ENCODE peak calls at places on chromosomes 1 and 21, in six cellular contexts. G is Kasumi-1; T is NCI-H1092; M is A172; W is AG04449; I is stimulated activated CD4-positive, alpha-beta T cell treated with anti-CD3 and anti-CD28 coated beads, Interleukin-4, amount 100 ng/mL, for 1 hour. Q is an unnamed sample.
A peak's percentile ranks its signal among the peaks of the same experiment; 100 is the strongest.

GRCh38 chr1:178664278-178664677 is 60.8 kb upstream of the RALGPS2 start:
- DNase-seq in W (no peak), G (peak; percentile 32), M (no peak), I (no peak), T (no peak), Q (no peak)

GRCh38 chr21:45034556-45035476 is 39.6 kb upstream of the ADARB1 start:
- DNase-seq in W (no peak), I (no peak), T (no peak), M (no peak), G (no peak), Q (no peak)

GRCh38 chr1:182357913-182358312 is 33.7 kb downstream of the GLUL start:
- DNase-seq in W (no peak), I (no peak), T (peak; percentile 60), G (no peak), M (no peak), Q (no peak)

GRCh38 chr21:21612446-21612845 is 614.2 kb downstream of the NCAM2 start:
- DNase-seq in G (peak; percentile 35), T (no peak), M (peak; percentile 19), W (peak; percentile 67), I (no peak), Q (no peak)

GRCh38 chr1:228091084-228091483 is 8.6 kb downstream of the ARF1 start:
- DNase-seq in M (no peak), I (no peak), W (no peak), G (no peak), T (no peak), Q (no peak)

GRCh38 chr1:167467126-167467725 is 51.1 kb downstream of the CD247 start:
- DNase-seq in W (no peak), M (peak; percentile 22), T (no peak), I (no peak), G (no peak), Q (no peak)

GRCh38 chr1:225343618-225344017 is 84.2 kb downstream of the LBR start:
- DNase-seq in I (no peak), G (peak; percentile 93), M (peak; percentile 14), W (no peak), T (no peak), Q (no peak)

GRCh38 chr1:44602675-44603610 is 71.3 kb downstream of the TMEM53 start:
- DNase-seq in T (peak; percentile 70), I (no peak), W (no peak), M (no peak), G (no peak), Q (no peak)

GRCh38 chr1:10195570-10195969 is 14.8 kb upstream of the KIF1B start:
- DNase-seq in I (no peak), G (no peak), M (peak; percentile 18), W (no peak), T (no peak), Q (no peak)

GRCh38 chr1:98468111-98468717 is 193.3 kb upstream of the SNX7 start:
- DNase-seq in G (peak; percentile 49), I (no peak), W (peak; percentile 21), T (peak; percentile 29), M (peak; percentile 46), Q (peak; percentile 11)

GRCh38 chr21:17359781-17360180 is 153.1 kb upstream of the CXADR start:
- DNase-seq in T (no peak), W (no peak), G (no peak), M (no peak), I (no peak), Q (no peak)

GRCh38 chr21:21200939-21201610 is 202.9 kb downstream of the NCAM2 start:
- DNase-seq in W (no peak), M (peak; percentile 5), G (no peak), I (no peak), T (no peak), Q (no peak)

GRCh38 chr1:227330709-227331108 is 12.4 kb upstream of the CDC42BPA start:
- DNase-seq in G (no peak), M (no peak), T (no peak), W (no peak), I (no peak), Q (no peak)

GRCh38 chr1:42742617-42743301 is 2.7 kb upstream of the CLDN19 start:
- DNase-seq in T (no peak), G (no peak), I (no peak), W (no peak), M (no peak), Q (no peak)

GRCh38 chr1:91774520-91775203 is 111.3 kb downstream of the TGFBR3 start:
- DNase-seq in T (no peak), G (no peak), I (no peak), M (no peak), W (no peak), Q (no peak)

GRCh38 chr1:198970919-198971318 is 332.1 kb downstream of the PTPRC start:
- DNase-seq in I (no peak), W (no peak), T (no peak), G (peak; percentile 6), M (no peak), Q (no peak)

GRCh38 chr1:233587958-233588799 is 25.7 kb upstream of the KCNK1 start:
- DNase-seq in G (no peak), I (no peak), W (no peak), M (no peak), T (peak; percentile 42), Q (no peak)

GRCh38 chr1:241376711-241377110 is 19.7 kb upstream of the RGS7 start:
- DNase-seq in M (no peak), I (no peak), W (no peak), G (no peak), T (no peak), Q (no peak)

GRCh38 chr1:2589331-2590232 is 3.0 kb downstream of the PRXL2B start:
- DNase-seq in I (no peak), W (no peak), G (no peak), T (no peak), M (no peak), Q (no peak)

GRCh38 chr1:214494706-214495105 is 56.7 kb downstream of the PTPN14 start:
- DNase-seq in G (no peak), W (no peak), T (no peak), I (no peak), M (peak; percentile 81), Q (no peak)

GRCh38 chr1:67460648-67461500 is 30.7 kb upstream of the SERBP1 start:
- DNase-seq in I (no peak), M (no peak), T (no peak), G (no peak), W (no peak), Q (no peak)

GRCh38 chr1:53465023-53465957 is 6.1 kb downstream of the DMRTB1 start:
- DNase-seq in M (no peak), W (no peak), G (no peak), T (no peak), I (no peak), Q (no peak)